ENCODE peak calls at places on chromosomes 1 and 21, in four cellular contexts. Z is K562, X is HepG2, K is WTC11. W is an unnamed sample.
A peak's percentile ranks its signal among the peaks of the same experiment; 100 is the strongest.

GRCh38 chr1:22053861-22054770 is 1.6 kb downstream of the CDC42 start:
- DNase-seq in Z (no peak), K (no peak), X (no peak), W (no peak)

GRCh38 chr1:66552829-66553228 is 18.9 kb downstream of the SGIP1 start:
- DNase-seq in K (no peak), Z (no peak), X (no peak), W (no peak)

GRCh38 chr1:92503926-92504750 is 17.4 kb upstream of the GFI1 start:
- DNase-seq in K (no peak), Z (no peak), X (no peak), W (no peak)

GRCh38 chr1:2785631-2786328 is 15.7 kb downstream of the TTC34 start:
- DNase-seq in Z (no peak), X (no peak), K (no peak), W (no peak)

GRCh38 chr21:46585191-46585953 is 19.5 kb downstream of the S100B start:
- DNase-seq in X (no peak), Z (no peak), K (no peak), W (no peak)

GRCh38 chr1:77416692-77417450 is 135.1 kb downstream of the AK5 start:
- DNase-seq in X (peak; percentile 14), Z (peak; percentile 37), K (peak; percentile 14), W (peak; percentile 42)

GRCh38 chr1:54158071-54158470 is 5.3 kb upstream of the CDCP2 start:
- DNase-seq in K (no peak), Z (no peak), X (no peak), W (no peak)

GRCh38 chr1:84407524-84408318 is 9.4 kb downstream of the DNASE2B start:
- DNase-seq in Z (no peak), X (no peak), K (no peak), W (no peak)

GRCh38 chr1:204560590-204560989 is 44.4 kb downstream of the MDM4 start:
- DNase-seq in X (no peak), Z (no peak), K (no peak), W (no peak)

GRCh38 chr21:15063821-15064575 is 802 bp downstream of the NRIP1 start:
- DNase-seq in X (no peak), K (peak; percentile 51), Z (peak; percentile 49), W (peak; percentile 34)

GRCh38 chr1:1308756-1309524 is 543 bp downstream of the PUSL1 start:
- DNase-seq in Z (peak; percentile 67), X (no peak), K (no peak), W (no peak)

GRCh38 chr21:33206771-33207290 is 22.9 kb upstream of the IFNAR2 start:
- DNase-seq in Z (no peak), K (no peak), X (no peak), W (no peak)

GRCh38 chr1:71656902-71657301 is 576.1 kb upstream of the ZRANB2 start:
- DNase-seq in K (no peak), X (no peak), Z (no peak), W (no peak)

GRCh38 chr21:41879190-41879998 is at the start of gene PRDM15:
- DNase-seq in X (peak; percentile 55), K (peak; percentile 87), Z (peak; percentile 91), W (peak; percentile 84)

GRCh38 chr1:181076852-181077251 is 11.6 kb upstream of the IER5 start:
- DNase-seq in Z (no peak), X (no peak), K (no peak), W (no peak)

GRCh38 chr1:116154536-116154935 is 43.3 kb downstream of the MAB21L3 start:
- DNase-seq in Z (no peak), K (no peak), X (no peak), W (no peak)

GRCh38 chr1:156276966-156277381 is 5.7 kb downstream of the SMG5 start:
- DNase-seq in X (no peak), K (no peak), Z (no peak), W (no peak)

GRCh38 chr1:8374812-8375211 is 56.9 kb downstream of the SLC45A1 start:
- DNase-seq in X (peak; percentile 49), Z (peak; percentile 54), K (peak; percentile 65), W (peak; percentile 59)

GRCh38 chr1:2232255-2232915 is 4.3 kb downstream of the SKI start:
- DNase-seq in X (peak; percentile 91), Z (no peak), K (no peak), W (no peak)

GRCh38 chr1:58767143-58767542 is 16.7 kb downstream of the JUN start:
- DNase-seq in X (no peak), Z (no peak), K (no peak), W (no peak)

GRCh38 chr1:58764294-58764978 is 19.4 kb downstream of the JUN start:
- DNase-seq in K (no peak), X (no peak), Z (no peak), W (no peak)

GRCh38 chr1:58763214-58763613 is 20.6 kb downstream of the JUN start:
- DNase-seq in K (no peak), X (peak; percentile 82), Z (no peak), W (no peak)

GRCh38 chr1:58765016-58765415 is 18.8 kb downstream of the JUN start:
- DNase-seq in K (no peak), Z (no peak), X (no peak), W (no peak)

DNA sequence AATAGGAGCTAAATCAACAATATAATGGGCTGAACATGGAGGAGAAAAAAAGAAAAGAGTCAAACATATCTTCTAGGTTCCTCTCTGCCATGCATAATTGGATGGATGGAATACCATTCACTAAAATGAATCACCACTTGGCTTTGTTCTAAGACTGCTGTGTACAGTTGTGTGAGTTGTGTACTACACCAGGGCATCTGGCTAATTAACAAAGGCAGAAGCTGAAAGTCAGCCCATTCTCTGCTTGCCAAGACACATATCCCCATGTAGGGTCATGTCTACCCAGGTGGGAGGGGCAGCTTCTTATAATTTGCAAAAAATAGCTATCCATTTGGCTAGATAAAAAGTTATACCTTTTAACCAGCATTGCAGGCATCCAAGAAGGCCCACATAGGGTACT is 21.0 kb downstream of the JUN start:
- DNase-seq in Z (no peak), K (no peak), X (no peak), W (no peak)
- TF ChIP-seq ELF4 in Z (no peak), K (no peak), X (no peak), W (no peak)

GRCh38 chr1:162151900-162152829 is 82.7 kb downstream of the NOS1AP start:
- DNase-seq in K (no peak), X (peak; percentile 77), Z (no peak), W (no peak)
- TF ChIP-seq ELF4 in K (no peak), X (no peak), Z (no peak), W (no peak)

DNA sequence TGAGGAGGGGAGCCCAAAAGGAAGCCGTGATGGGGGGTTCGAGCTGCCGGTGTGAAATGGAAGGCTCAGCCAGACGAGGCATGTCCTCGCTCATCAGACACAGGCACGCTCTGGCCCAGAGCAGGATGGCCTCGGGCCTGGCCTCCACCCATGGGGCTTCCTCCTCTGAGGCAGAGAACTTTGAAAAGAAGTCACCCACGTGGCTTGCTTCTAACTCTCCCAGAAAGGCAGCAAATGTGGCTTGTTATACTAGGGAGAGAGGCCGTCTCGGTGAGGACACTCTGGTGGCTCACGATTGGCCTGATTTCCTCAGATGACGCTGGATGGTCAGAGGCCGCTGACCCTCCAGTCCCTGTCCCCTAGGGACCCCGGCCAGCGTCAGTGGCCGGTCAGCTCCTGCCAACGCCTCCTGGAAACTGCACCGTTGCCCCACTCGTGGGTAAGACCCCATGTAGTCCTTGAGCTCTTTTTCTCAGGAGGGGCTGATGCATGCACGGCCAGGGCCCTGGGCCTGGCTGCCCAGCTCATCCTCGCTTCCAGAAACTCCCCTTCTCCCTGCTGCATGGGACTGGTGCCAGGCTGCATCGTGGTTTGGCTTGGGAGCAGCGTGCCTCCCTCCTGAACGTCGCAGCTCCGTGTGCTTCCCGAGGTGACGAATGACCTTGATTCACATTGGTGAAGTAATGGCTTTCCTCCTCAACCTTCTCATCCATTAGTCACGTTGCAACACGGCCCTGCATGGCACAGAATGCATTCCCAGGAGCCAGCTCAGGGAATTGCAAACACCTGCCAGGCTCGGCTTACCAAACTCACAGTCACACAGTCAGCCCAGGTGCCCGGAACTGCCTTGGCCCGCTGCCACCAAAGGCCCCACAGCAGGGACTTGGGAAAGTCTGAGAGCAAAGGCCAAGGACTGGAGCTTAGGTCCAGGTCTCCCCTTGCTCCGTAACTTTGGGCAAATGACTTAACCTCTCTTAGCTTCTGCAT is 58.8 kb downstream of the TOMM20 start:
- DNase-seq in X (peak; percentile 90), K (no peak), Z (no peak), W (no peak)
- TF ChIP-seq ELF4 in X (peak; percentile 61), K (no peak), Z (no peak), W (no peak)

GRCh38 chr1:210342986-210343780 is 14.5 kb downstream of the HHAT start:
- DNase-seq in K (no peak), Z (no peak), X (no peak), W (no peak)

GRCh38 chr1:210336362-210336761 is 7.7 kb downstream of the HHAT start:
- DNase-seq in Z (no peak), X (no peak), K (no peak), W (no peak)

GRCh38 chr1:210340751-210341328 is 12.1 kb downstream of the HHAT start:
- DNase-seq in Z (no peak), X (no peak), K (no peak), W (no peak)

GRCh38 chr1:210339500-210339899 is 10.8 kb downstream of the HHAT start:
- DNase-seq in K (no peak), X (no peak), Z (no peak), W (no peak)

DNA sequence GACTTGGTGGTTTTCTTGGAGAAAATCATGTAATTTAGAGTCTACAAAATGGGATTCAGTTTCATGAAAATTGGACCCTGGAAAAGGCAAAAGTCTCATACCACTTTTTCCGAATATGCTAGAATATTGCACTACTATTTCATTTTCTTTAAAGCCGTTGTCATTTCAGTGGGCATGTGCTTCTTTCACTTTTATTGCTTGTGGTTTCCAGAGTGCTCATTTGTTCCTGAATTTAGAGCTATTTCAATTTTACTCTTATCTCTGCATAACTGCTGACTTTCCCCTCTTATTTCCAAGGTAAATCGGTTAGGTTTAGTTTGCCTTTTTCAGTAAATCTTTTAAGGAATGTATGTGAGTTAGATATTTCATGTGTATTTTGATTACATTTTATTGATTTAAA is 11.6 kb downstream of the HHAT start:
- DNase-seq in Z (no peak), X (no peak), K (no peak), W (no peak)
- TF ChIP-seq ELF4 in Z (no peak), X (no peak), K (no peak), W (no peak)

GRCh38 chr1:218488986-218489385 is 143.8 kb downstream of the TGFB2 start:
- DNase-seq in Z (no peak), X (no peak), K (no peak), W (no peak)
- TF ChIP-seq ELF4 in Z (no peak), X (no peak), K (no peak), W (no peak)

DNA sequence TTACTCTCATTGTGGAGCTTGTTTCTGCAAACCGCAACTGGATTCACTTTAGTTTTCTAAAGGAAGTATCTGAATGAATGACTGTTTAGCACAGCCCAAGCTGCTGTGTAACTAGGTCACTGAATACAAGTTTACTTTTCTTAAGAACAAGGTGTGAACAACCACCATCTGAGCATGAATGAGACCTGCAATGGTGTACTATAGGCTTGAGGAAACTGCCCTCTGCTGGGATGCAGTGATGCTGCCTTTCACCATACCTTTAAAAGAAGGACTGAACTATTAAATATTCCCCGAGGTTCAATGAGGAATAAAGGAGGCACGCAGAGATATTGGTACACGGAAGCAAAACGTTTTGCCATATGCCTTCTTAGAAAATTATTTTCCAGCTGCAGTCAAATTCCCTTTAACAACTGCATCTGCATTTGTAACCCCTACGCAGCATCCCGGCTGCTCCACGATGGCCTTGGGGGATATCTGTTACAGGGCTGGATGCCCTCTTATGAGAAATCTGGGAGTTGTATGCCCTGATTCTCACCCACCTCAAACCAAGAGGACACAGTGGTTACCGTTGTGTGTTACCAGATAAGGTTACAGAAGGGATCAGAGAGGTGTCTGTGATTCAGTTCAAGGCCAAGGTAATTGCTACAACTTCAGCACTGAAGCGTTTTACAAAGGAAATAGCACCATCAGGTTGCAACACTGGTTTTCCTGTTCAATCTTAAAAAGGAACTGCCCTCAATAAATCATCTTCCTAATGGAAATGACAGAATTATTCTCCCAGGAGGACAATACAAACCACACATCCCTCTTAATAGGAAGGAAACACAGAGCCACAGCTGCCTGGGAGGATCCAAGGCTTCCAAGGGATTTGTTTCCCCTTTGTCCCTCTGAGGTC is 470.5 kb downstream of the LTN1 start:
- DNase-seq in Z (no peak), K (no peak), X (no peak), W (no peak)
- TF ChIP-seq ELF4 in Z (no peak), K (no peak), X (no peak), W (no peak)

W was measured in HEK293T.